ENCODE peak calls at places on chromosomes 4 and X, in six cellular contexts. S, T, C, I, D and K are unnamed samples. For H3K9me2, the result is how much of the 10 kb centered on the place peaks cover.

GRCh38 chr4:38857354-38858096 is 908 bp upstream of the TLR6 start:
- DNase-seq in S (peak), T (peak), C (peak), I (no peak), D (peak), K (peak)

GRCh38 chr4:173138636-173139035 is 30.0 kb upstream of the GALNT7 start:
- DNase-seq in S (no peak), T (no peak), C (no peak), I (no peak), D (no peak), K (no peak)

GRCh38 chr4:171721937-171722336 is 91.3 kb upstream of the GALNTL6 start:
- DNase-seq in S (no peak), T (no peak), C (no peak), I (no peak), D (no peak), K (no peak)

GRCh38 chr4:66187175-66187720 is 517.0 kb upstream of the EPHA5 start:
- DNase-seq in S (no peak), T (no peak), C (no peak), I (no peak), D (no peak), K (no peak)

GRCh38 chr4:159446266-159446976 is 343.5 kb downstream of the RAPGEF2 start:
- DNase-seq in S (peak), T (peak), C (peak), I (peak), D (peak), K (peak)

GRCh38 chr4:170003071-170004070 is 22.8 kb downstream of the MFAP3L start:
- DNase-seq in S (no peak), T (no peak), C (no peak), I (no peak), D (no peak), K (no peak)

GRCh38 chr4:185167205-185167604 is 24.1 kb downstream of the SLC25A4 start:
- DNase-seq in S (no peak), T (no peak), C (no peak), I (no peak), D (no peak), K (no peak)

GRCh38 chrX:107676559-107677378 is 48.5 kb downstream of the PRPS1 start:
- DNase-seq in S (peak), T (peak), C (peak), I (peak), D (peak), K (no peak)

GRCh38 chr4:25402521-25402920 is 25.5 kb downstream of the ANAPC4 start:
- DNase-seq in S (no peak), T (no peak), C (peak), I (no peak), D (no peak), K (no peak)

GRCh38 chrX:151398346-151398745 is 1.3 kb downstream of the VMA21 start:
- DNase-seq in S (no peak), T (no peak), C (no peak), I (no peak), D (no peak), K (no peak)

GRCh38 chr4:76539979-76540378 is 105.0 kb downstream of the SHROOM3 start:
- DNase-seq in S (no peak), T (no peak), C (peak), I (no peak), D (no peak), K (no peak)

GRCh38 chr4:117225441-117225840 is 140.1 kb upstream of the TRAM1L1 start:
- DNase-seq in S (no peak), T (no peak), C (no peak), I (no peak), D (no peak), K (no peak)

GRCh38 chr4:189146994-189147929 is 793.4 kb upstream of the FRG1 start:
- DNase-seq in S (no peak), T (no peak), C (no peak), I (no peak), D (no peak), K (no peak)

GRCh38 chrX:16484338-16484737 is 165.6 kb upstream of the S100G start:
- DNase-seq in S (peak), T (no peak), C (peak), I (no peak), D (peak), K (no peak)

GRCh38 chrX:11949291-11949690 is 189.0 kb upstream of the FRMPD4 start:
- DNase-seq in S (no peak), T (no peak), C (no peak), I (no peak), D (no peak), K (no peak)

GRCh38 chrX:7746861-7747260 is 96.1 kb upstream of the VCX start:
- DNase-seq in S (no peak), T (no peak), C (peak), I (no peak), D (no peak), K (no peak)

GRCh38 chrX:140713174-140713539 is 3.6 kb downstream of the LINC00632 start:
- DNase-seq in S (no peak), T (peak), C (no peak), I (no peak), D (no peak), K (no peak)
- H3K4me3 ChIP-seq in S (peak), T (no peak), C (peak), I (no peak), D (no peak), K (no peak)

GRCh38 chr4:111652986-111653385 is 492.3 kb upstream of the FAM241A start:
- DNase-seq in S (no peak), T (no peak), C (no peak), I (no peak), D (no peak), K (no peak)
- H3K9me2 ChIP-seq in S (under half), T (under half), C (under half), I (under half), D (under half), K (under half)

DNA sequence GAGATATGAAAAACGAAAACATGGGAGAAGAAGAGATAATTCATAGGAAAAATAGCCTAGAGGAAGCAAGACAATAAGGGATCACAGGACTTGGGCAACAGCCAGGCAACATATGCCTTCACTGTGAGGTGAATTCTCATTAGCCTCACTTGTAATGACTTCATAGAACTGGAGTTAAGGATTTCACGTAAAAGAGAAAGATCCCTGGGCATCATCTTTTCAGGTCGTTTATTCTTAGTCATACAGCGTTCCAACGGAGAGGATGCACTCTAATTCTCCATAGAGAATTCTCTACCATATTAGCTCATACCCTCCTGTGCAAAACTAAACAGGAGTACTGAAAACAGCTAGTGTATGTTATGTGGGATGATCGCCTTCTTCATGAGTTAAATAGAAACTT is 1.4 kb downstream of the PRKG2 start:
- DNase-seq in S (no peak), T (no peak), C (peak), I (no peak), D (no peak), K (no peak)
- H3K9ac ChIP-seq in S (no peak), T (no peak), C (peak), I (no peak), D (no peak), K (no peak)

DNA sequence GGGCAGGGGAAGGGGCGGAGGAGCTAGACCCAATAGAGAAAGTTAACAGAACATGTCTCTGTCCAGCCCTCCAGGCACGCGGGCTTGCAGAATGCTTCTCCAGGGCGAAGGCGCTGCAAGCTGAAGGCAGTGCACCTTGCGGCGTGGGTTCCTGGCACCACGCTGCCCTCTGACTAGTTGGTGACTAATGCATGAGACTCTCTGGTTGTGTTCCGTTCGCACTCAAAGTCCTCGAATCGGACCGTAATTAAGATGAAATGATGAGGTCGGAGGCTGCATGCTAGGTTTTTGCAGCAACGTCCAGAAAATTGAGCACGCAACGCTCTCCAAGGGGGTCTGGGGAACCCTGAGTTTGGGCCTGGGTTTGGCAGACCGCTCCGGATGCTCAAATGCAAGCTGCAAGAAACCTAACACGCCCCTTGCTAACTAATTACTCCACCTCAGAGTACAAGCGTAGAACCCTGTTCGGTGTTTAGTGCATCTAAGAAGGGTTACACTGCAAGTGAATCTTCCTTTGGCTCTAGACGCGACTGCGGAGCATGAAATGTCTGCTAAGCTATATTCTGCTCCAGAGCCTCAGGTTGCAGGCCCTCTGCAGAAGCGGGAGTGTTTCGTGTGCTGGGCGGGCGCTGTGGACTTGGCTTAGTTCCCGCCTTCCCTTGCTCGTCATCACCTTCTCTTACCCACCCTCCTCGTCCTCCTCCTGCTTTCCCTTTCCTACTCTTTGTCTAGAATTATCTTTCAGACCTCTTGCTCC is 57.1 kb upstream of the NKAP start:
- DNase-seq in S (peak), T (no peak), C (peak), I (no peak), D (no peak), K (no peak)
- H3K4me3 ChIP-seq in S (no peak), T (no peak), C (no peak), I (no peak), D (no peak), K (no peak)

GRCh38 chrX:19440713-19441112 is 74.6 kb downstream of the MAP3K15 start:
- DNase-seq in S (peak), T (no peak), C (peak), I (no peak), D (no peak), K (no peak)

GRCh38 chrX:19443886-19444530 is 71.3 kb downstream of the MAP3K15 start:
- DNase-seq in S (no peak), T (no peak), C (no peak), I (no peak), D (no peak), K (no peak)

GRCh38 chrX:19448077-19448476 is 67.2 kb downstream of the MAP3K15 start:
- DNase-seq in S (no peak), T (no peak), C (no peak), I (no peak), D (no peak), K (no peak)

DNA sequence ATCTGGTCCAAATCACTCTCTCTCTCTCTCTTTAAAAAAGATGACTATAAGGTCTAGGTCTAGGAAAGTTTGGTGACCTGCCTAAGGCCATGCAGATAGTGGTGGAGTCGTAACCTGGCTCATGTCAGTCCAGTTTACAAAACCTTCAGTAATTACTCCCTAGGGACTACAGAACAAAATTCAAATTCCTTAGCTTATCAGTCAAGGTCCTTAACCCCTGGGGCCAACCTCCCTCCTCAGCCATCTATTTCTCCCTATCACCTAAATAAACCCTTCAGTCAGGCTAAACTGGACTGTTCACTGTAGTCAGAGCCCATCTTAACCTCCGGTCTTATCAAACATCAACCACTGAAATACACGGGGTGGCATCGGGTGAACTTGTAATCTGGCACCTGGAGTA is 68.9 kb downstream of the MAP3K15 start:
- DNase-seq in S (no peak), T (no peak), C (no peak), I (no peak), D (no peak), K (no peak)
- H3K9me2 ChIP-seq in S (under half), T (under half), C (under half), I (under half), D (under half), K (under half)

DNA sequence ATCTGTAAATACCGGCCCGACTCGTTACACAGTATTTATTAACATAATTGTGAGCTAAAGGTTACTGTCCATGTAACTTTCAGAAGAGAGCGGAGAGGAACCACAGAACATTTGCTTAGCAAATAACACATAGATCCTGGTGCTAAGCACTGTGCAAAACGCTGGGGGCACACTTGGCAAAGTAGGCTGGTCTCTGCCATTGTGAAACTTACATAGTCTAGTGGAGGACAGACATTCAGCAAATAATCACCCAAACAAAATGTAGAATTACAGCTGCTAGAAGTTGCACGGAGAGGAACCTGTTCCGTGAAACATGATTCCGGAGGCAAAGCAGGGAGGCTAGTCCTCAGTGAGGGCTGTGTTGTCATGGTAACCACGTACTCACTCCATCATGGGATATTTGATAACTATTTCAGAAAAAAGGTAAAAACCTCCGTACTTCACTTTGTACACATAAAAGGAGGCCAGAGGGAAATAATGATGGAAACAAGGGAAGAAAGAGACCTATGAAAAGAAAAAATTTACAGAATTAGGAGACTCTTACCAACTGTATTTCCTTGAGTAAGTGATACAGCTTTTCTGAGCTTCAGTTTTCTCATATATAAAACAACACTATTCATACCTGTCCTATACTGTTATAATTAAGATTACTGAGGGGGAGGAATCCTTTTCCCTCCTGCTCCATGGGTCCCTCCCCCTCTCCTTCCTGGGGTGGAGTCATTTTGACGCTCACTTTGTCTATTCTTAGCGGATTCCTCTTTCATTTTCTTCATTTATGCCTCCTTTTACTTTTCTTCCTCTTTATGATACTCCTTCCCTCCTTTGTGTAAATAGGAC is 760 bp upstream of the RASGEF1B start:
- DNase-seq in S (no peak), T (peak), C (peak), I (peak), D (no peak), K (peak)
- H3K9ac ChIP-seq in S (no peak), T (peak), C (no peak), I (no peak), D (no peak), K (peak)